ENCODE peak calls at places on chromosomes 13 and 19, in seven cellular contexts. B is WTC11, E is tibial artery, D is psoas muscle, M is breast epithelium, G is GM12865, V is thoracic aorta. J is an unnamed sample.
A peak's percentile ranks its signal among the peaks of the same experiment; 100 is the strongest.

GRCh38 chr13:83753912-83754624 is 128.2 kb downstream of the SLITRK1 start:
- DNase-seq in B (no peak), E (no peak), D (no peak), M (no peak), G (peak; percentile 3), V (no peak), J (no peak)

GRCh38 chr19:8261881-8262280 is 46.3 kb downstream of the CD320 start:
- DNase-seq in B (no peak), E (no peak), D (no peak), M (no peak), G (no peak), V (no peak), J (no peak)

GRCh38 chr19:35846038-35846668 is 6.2 kb downstream of the NPHS1 start:
- DNase-seq in B (peak; percentile 34), E (no peak), D (no peak), M (no peak), G (no peak), V (no peak), J (no peak)

GRCh38 chr13:19818223-19818842 is 35.6 kb upstream of the PSPC1 start:
- DNase-seq in B (peak; percentile 95), E (no peak), D (peak; percentile 15), M (no peak), G (peak; percentile 25), V (no peak), J (no peak)

GRCh38 chr19:52444506-52444905 is 8.8 kb upstream of the ZNF578 start:
- DNase-seq in B (no peak), E (no peak), D (no peak), M (no peak), G (no peak), V (no peak), J (no peak)

GRCh38 chr13:114142640-114143490 is 10.4 kb upstream of the RASA3 start:
- DNase-seq in B (peak; percentile 11), E (no peak), D (no peak), M (no peak), G (peak; percentile 65), V (no peak), J (no peak)

GRCh38 chr19:778910-779653 is 18.2 kb upstream of the PTBP1 start:
- DNase-seq in B (no peak), E (peak; percentile 81), D (peak; percentile 68), M (peak; percentile 74), G (no peak), V (no peak), J (no peak)

GRCh38 chr19:2273356-2274184 is 8.4 kb downstream of the PEAK3 start:
- DNase-seq in B (peak; percentile 89), E (peak; percentile 54), D (peak; percentile 84), M (no peak), G (peak; percentile 97), V (no peak), J (peak; percentile 90)

GRCh38 chr19:28168557-28168956 is 1044.4 kb downstream of the UQCRFS1 start:
- DNase-seq in B (peak; percentile 45), E (no peak), D (no peak), M (no peak), G (no peak), V (no peak), J (no peak)

GRCh38 chr13:99610702-99611289 is 109.5 kb downstream of the TM9SF2 start:
- DNase-seq in B (no peak), E (no peak), D (no peak), M (no peak), G (no peak), V (no peak), J (no peak)

GRCh38 chr13:70613295-70613694 is 505.0 kb upstream of the KLHL1 start:
- DNase-seq in B (no peak), E (no peak), D (no peak), M (no peak), G (no peak), V (no peak), J (no peak)

GRCh38 chr19:37903096-37903495 is 3.3 kb downstream of the WDR87 start:
- DNase-seq in B (no peak), E (no peak), D (no peak), M (no peak), G (no peak), V (no peak), J (no peak)

GRCh38 chr13:42487221-42487620 is 86.7 kb upstream of the TNFSF11 start:
- DNase-seq in B (no peak), E (no peak), D (no peak), M (no peak), G (no peak), V (no peak), J (no peak)

GRCh38 chr13:45575146-45575829 is 40.3 kb downstream of the ERICH6B start:
- DNase-seq in B (no peak), E (no peak), D (no peak), M (no peak), G (no peak), V (no peak), J (no peak)

GRCh38 chr19:3950871-3951861 is 18.3 kb downstream of the NMRK2 start:
- DNase-seq in B (no peak), E (peak; percentile 44), D (peak; percentile 80), M (no peak), G (no peak), V (no peak), J (no peak)

GRCh38 chr13:59408738-59409137 is 755.0 kb downstream of the DIAPH3 start:
- DNase-seq in B (no peak), E (no peak), D (no peak), M (no peak), G (no peak), V (no peak), J (no peak)

GRCh38 chr13:113882716-113883115 is 18.8 kb upstream of the GAS6 start:
- DNase-seq in B (no peak), E (no peak), D (no peak), M (no peak), G (no peak), V (no peak), J (no peak)

GRCh38 chr13:40024578-40024952 is 369.1 kb downstream of the COG6 start:
- DNase-seq in B (no peak), E (no peak), D (no peak), M (no peak), G (no peak), V (no peak), J (no peak)

GRCh38 chr13:79459906-79460305 is 21.0 kb upstream of the NDFIP2 start:
- DNase-seq in B (no peak), E (no peak), D (no peak), M (no peak), G (no peak), V (no peak), J (no peak)

DNA sequence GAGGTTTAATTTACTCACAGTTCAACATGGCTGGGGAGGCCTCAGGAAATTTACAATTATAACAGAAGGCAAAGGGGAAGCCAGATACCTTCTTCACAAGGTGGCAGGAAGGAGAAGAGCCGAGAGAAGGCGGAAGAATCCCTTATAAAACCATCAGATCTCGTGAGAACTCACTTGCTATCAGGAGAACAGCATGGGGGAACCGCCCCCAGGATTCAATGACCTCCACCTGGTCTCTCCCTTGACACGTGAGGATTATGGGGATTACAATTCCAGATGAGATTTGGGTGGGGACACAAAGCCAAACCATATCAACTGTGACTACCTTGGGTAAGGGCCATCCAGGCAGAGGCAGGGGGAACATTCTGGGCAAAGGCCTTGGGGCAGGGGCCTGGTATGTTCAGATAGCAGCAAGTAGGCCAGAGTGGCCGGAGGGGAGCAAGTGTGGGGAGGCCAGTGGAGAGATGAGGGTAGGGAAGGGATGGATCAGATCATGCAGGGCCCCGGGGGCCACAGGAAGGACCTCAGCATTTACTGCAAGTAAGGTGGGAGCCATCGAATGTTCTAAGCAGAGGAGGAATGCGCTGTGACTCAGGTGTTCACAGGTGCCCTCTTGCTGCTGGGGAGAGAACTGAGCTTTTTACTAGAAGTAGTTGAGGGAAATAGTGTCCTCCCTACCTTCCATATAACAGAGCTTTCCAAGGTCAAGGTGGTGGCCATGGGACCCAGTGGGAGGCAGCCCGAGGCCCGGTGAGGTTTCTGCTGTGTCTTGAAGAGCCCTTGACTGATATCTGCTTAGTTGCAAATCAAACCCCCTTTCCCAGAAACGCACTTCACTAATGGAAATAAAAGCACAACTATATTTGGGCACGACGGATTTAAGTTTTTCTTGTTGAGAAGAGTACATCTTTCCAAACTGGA is 18.0 kb downstream of the RAB3D start:
- DNase-seq in B (no peak), E (no peak), D (no peak), M (no peak), G (no peak), V (no peak), J (no peak)
- TF ChIP-seq CTCF in B (no peak), E (no peak), D (no peak), M (no peak), G (peak; percentile 9), V (no peak), J (no peak)

GRCh38 chr13:38398810-38399493 is 49.3 kb downstream of the UFM1 start:
- DNase-seq in B (no peak), E (no peak), D (no peak), M (no peak), G (peak; percentile 1), V (no peak), J (no peak)
- TF ChIP-seq CTCF in B (no peak), E (no peak), D (no peak), M (no peak), G (no peak), V (no peak), J (no peak)

GRCh38 chr13:109884462-109884861 is 98.1 kb upstream of the IRS2 start:
- DNase-seq in B (no peak), E (no peak), D (no peak), M (no peak), G (no peak), V (no peak), J (no peak)
- TF ChIP-seq CTCF in B (no peak), E (no peak), D (no peak), M (no peak), G (no peak), V (no peak), J (no peak)

GRCh38 chr13:51829236-51829899 is 15.6 kb downstream of the TMEM272 start:
- DNase-seq in B (no peak), E (no peak), D (no peak), M (no peak), G (no peak), V (no peak), J (no peak)

GRCh38 chr13:51831519-51831918 is 13.5 kb downstream of the TMEM272 start:
- DNase-seq in B (no peak), E (no peak), D (no peak), M (no peak), G (no peak), V (no peak), J (no peak)

GRCh38 chr13:51833980-51834379 is 11.0 kb downstream of the TMEM272 start:
- DNase-seq in B (no peak), E (no peak), D (no peak), M (no peak), G (no peak), V (no peak), J (no peak)

GRCh38 chr13:51834581-51835158 is 10.3 kb downstream of the TMEM272 start:
- DNase-seq in B (no peak), E (no peak), D (no peak), M (no peak), G (no peak), V (no peak), J (no peak)

DNA sequence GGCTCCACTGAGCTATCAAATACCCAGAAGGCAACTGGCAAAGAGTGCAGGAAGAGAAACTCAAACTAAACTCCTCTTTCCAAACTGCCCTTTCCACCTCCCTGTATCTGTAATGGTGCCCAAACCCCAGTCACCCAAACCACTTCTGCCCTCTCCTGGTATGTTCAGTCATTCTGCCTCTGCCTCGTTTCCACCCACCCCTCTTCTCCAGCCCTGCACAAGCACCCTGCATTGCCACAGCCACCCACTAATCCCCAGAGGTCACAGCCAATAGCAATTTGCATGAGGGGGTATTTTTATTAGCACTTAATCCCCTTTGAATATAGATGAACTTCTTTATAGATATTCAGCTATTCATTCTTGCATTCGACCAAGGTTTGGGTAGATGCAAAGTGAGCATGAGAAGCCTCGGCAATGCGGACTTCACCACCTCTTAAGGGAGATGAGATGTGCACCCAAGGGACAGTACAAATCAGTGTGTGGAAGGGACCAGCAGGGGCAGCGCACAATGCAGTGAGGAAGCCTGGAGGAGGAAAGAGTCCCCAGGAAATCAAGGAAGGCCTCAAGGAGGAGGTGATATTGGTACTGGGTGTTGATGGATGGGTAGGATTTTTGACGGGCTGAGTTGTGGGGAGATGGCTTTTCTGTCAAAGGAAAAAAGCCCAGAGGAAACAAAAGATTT is 12.4 kb downstream of the TMEM272 start:
- DNase-seq in B (no peak), E (peak; percentile 49), D (peak; percentile 28), M (no peak), G (peak; percentile 55), V (no peak), J (peak; percentile 56)
- TF ChIP-seq CTCF in B (no peak), E (peak; percentile 55), D (peak; percentile 42), M (no peak), G (peak; percentile 38), V (peak; percentile 41), J (peak; percentile 38)

J was measured in GM10248.